ENCODE peak calls at places on chromosomes 11 and 22, in seven cellular contexts. W is Caco-2, O is fibroblast of the conjunctiva, T is type B pancreatic cell, D is HTR-8/SVneo, S is EL, U is psoas muscle. P is an unnamed sample.

GRCh38 chr22:33781396-33781795 is 138.9 kb downstream of the LARGE1 start:
- DNase-seq in W (no peak), O (no peak), T (no peak), D (no peak), S (no peak), U (no peak), P (peak; percentile 48)

GRCh38 chr22:22745225-22746060 is 101.0 kb downstream of the GGTLC2 start:
- DNase-seq in W (peak; percentile 59), O (no peak), T (no peak), D (peak; percentile 3), S (peak; percentile 15), U (no peak), P (peak; percentile 29)

GRCh38 chr11:77503006-77503405 is 29.1 kb upstream of the PAK1 start:
- DNase-seq in W (no peak), O (no peak), T (no peak), D (no peak), S (peak; percentile 56), U (no peak), P (peak; percentile 35)

GRCh38 chr11:68809506-68809905 is 32.2 kb downstream of the CPT1A start:
- DNase-seq in W (no peak), O (no peak), T (no peak), D (no peak), S (no peak), U (no peak), P (no peak)

GRCh38 chr11:62439785-62440602 is 21.2 kb downstream of the SCGB1A1 start:
- DNase-seq in W (no peak), O (no peak), T (no peak), D (peak; percentile 41), S (peak; percentile 80), U (peak; percentile 59), P (peak; percentile 55)

GRCh38 chr11:97140885-97141494 is 751.2 kb downstream of the JRKL start:
- DNase-seq in W (peak; percentile 55), O (no peak), T (no peak), D (peak; percentile 6), S (no peak), U (no peak), P (peak; percentile 12)

GRCh38 chr22:35301370-35301874 is 1.7 kb downstream of the TOM1 start:
- DNase-seq in W (peak; percentile 87), O (peak; percentile 86), T (peak; percentile 31), D (peak; percentile 29), S (peak; percentile 98), U (peak; percentile 64), P (peak; percentile 99)

GRCh38 chr22:44399906-44400762 is 87.4 kb upstream of the SHISAL1 start:
- DNase-seq in W (no peak), O (no peak), T (peak; percentile 45), D (no peak), S (no peak), U (peak; percentile 22), P (no peak)

GRCh38 chr22:42172385-42173172 is 42.0 kb upstream of the CYP2D6 start:
- DNase-seq in W (no peak), O (no peak), T (no peak), D (no peak), S (peak; percentile 67), U (no peak), P (no peak)

GRCh38 chr11:103928040-103928555 is 108.3 kb upstream of the DDI1 start:
- DNase-seq in W (no peak), O (no peak), T (no peak), D (no peak), S (no peak), U (no peak), P (no peak)

GRCh38 chr11:65445604-65446445 is 23.2 kb downstream of the NEAT1 start:
- DNase-seq in W (no peak), O (no peak), T (no peak), D (no peak), S (no peak), U (peak; percentile 85), P (peak; percentile 59)

GRCh38 chr11:33933607-33934006 is 41.7 kb upstream of the LMO2 start:
- DNase-seq in W (no peak), O (no peak), T (no peak), D (no peak), S (no peak), U (no peak), P (no peak)

GRCh38 chr11:62428871-62429601 is 10.2 kb downstream of the SCGB1A1 start:
- DNase-seq in W (no peak), O (no peak), T (no peak), D (no peak), S (no peak), U (no peak), P (no peak)

GRCh38 chr11:117824571-117825537 is at the start of gene FXYD2:
- DNase-seq in W (no peak), O (no peak), T (no peak), D (no peak), S (no peak), U (peak; percentile 74), P (no peak)

GRCh38 chr11:10305262-10305963 is 540 bp downstream of the ADM start:
- DNase-seq in W (peak; percentile 62), O (no peak), T (no peak), D (no peak), S (no peak), U (peak; percentile 68), P (no peak)

GRCh38 chr11:98207086-98207485 is 813.7 kb upstream of the CNTN5 start:
- DNase-seq in W (no peak), O (no peak), T (no peak), D (no peak), S (no peak), U (no peak), P (no peak)

GRCh38 chr11:114160884-114161283 is 101.4 kb downstream of the ZBTB16 start:
- DNase-seq in W (no peak), O (no peak), T (no peak), D (no peak), S (no peak), U (peak; percentile 73), P (no peak)

GRCh38 chr11:41377709-41378394 is 81.6 kb downstream of the LRRC4C start:
- DNase-seq in W (no peak), O (no peak), T (no peak), D (no peak), S (no peak), U (no peak), P (no peak)

GRCh38 chr11:86594746-86595145 is 77.7 kb downstream of the ME3 start:
- DNase-seq in W (no peak), O (no peak), T (no peak), D (no peak), S (peak; percentile 46), U (no peak), P (no peak)

GRCh38 chr11:11618973-11619435 is 2.8 kb downstream of the GALNT18 start:
- DNase-seq in W (peak; percentile 24), O (no peak), T (no peak), D (no peak), S (no peak), U (no peak), P (no peak)

GRCh38 chr11:29634248-29634647 is 382.6 kb downstream of the KCNA4 start:
- DNase-seq in W (no peak), O (no peak), T (no peak), D (no peak), S (no peak), U (no peak), P (peak; percentile 13)

GRCh38 chr11:116691779-116692178 is 81.0 kb downstream of the BUD13 start:
- DNase-seq in W (peak; percentile 86), O (no peak), T (peak; percentile 71), D (peak; percentile 77), S (peak; percentile 43), U (no peak), P (peak; percentile 69)

GRCh38 chr11:2445107-2445947 is 519 bp downstream of the KCNQ1 start:
- DNase-seq in W (no peak), O (no peak), T (no peak), D (no peak), S (no peak), U (peak; percentile 46), P (no peak)

GRCh38 chr11:60747359-60747873 is 9.3 kb upstream of the MS4A15 start:
- DNase-seq in W (no peak), O (no peak), T (no peak), D (no peak), S (no peak), U (no peak), P (no peak)

GRCh38 chr22:29457730-29458129 is 19.3 kb downstream of the RFPL1 start:
- DNase-seq in W (peak; percentile 62), O (peak; percentile 12), T (no peak), D (peak; percentile 66), S (peak; percentile 60), U (no peak), P (peak; percentile 53)

GRCh38 chr11:68037481-68038225 is 1.2 kb upstream of the TCIRG1 start:
- DNase-seq in W (no peak), O (no peak), T (no peak), D (no peak), S (no peak), U (peak; percentile 49), P (no peak)

P was measured in adipocyte.